ENCODE peak calls at places on chromosomes 13 and 19, in eight cellular contexts. One of them, this sample, is unnamed.

GRCh38 chr13:33245505-33245904 is 40.0 kb downstream of the STARD13 start:
- DNase-seq in activated naive CD4-positive, alpha-beta T cell treated with anti-CD3 and anti-CD28 coated beads, Interleukin-2, amount 10 ng/mL, durations not matched to agents 7 days and 5 days: no peak
- DNase-seq in heart right ventricle: no peak
- DNase-seq in astrocyte: no peak
- DNase-seq in endothelial cell: no peak
- DNase-seq in NCI-H2081: no peak
- DNase-seq in hepatic stellate cell: no peak
- DNase-seq in Right ventricle myocardium superior: no peak
- DNase-seq in this sample: no peak

GRCh38 chr19:35223084-35223790 is 5.3 kb downstream of the FAM187B start:
- DNase-seq in activated naive CD4-positive, alpha-beta T cell treated with anti-CD3 and anti-CD28 coated beads, Interleukin-2, amount 10 ng/mL, durations not matched to agents 7 days and 5 days: no peak
- DNase-seq in heart right ventricle: no peak
- DNase-seq in astrocyte: no peak
- DNase-seq in endothelial cell: no peak
- DNase-seq in NCI-H2081: no peak
- DNase-seq in hepatic stellate cell: no peak
- DNase-seq in Right ventricle myocardium superior: no peak
- DNase-seq in this sample: no peak

GRCh38 chr13:31927219-31927653 is 104.3 kb upstream of the FRY start:
- DNase-seq in activated naive CD4-positive, alpha-beta T cell treated with anti-CD3 and anti-CD28 coated beads, Interleukin-2, amount 10 ng/mL, durations not matched to agents 7 days and 5 days: no peak
- DNase-seq in heart right ventricle: no peak
- DNase-seq in astrocyte: no peak
- DNase-seq in endothelial cell: no peak
- DNase-seq in NCI-H2081: no peak
- DNase-seq in hepatic stellate cell: no peak
- DNase-seq in Right ventricle myocardium superior: no peak
- DNase-seq in this sample: peak; percentile 50

GRCh38 chr19:33394006-33394722 is 20.7 kb downstream of the CEBPG start:
- DNase-seq in activated naive CD4-positive, alpha-beta T cell treated with anti-CD3 and anti-CD28 coated beads, Interleukin-2, amount 10 ng/mL, durations not matched to agents 7 days and 5 days: no peak
- DNase-seq in heart right ventricle: no peak
- DNase-seq in astrocyte: peak; percentile 68
- DNase-seq in endothelial cell: no peak
- DNase-seq in NCI-H2081: no peak
- DNase-seq in hepatic stellate cell: peak; percentile 88
- DNase-seq in Right ventricle myocardium superior: peak; percentile 84
- DNase-seq in this sample: no peak

GRCh38 chr13:52024481-52024880 is at the start of gene UTP14C:
- DNase-seq in activated naive CD4-positive, alpha-beta T cell treated with anti-CD3 and anti-CD28 coated beads, Interleukin-2, amount 10 ng/mL, durations not matched to agents 7 days and 5 days: no peak
- DNase-seq in heart right ventricle: no peak
- DNase-seq in astrocyte: no peak
- DNase-seq in endothelial cell: no peak
- DNase-seq in NCI-H2081: no peak
- DNase-seq in hepatic stellate cell: no peak
- DNase-seq in Right ventricle myocardium superior: no peak
- DNase-seq in this sample: no peak

GRCh38 chr19:16836115-16836905 is 7.1 kb downstream of the SIN3B start:
- DNase-seq in activated naive CD4-positive, alpha-beta T cell treated with anti-CD3 and anti-CD28 coated beads, Interleukin-2, amount 10 ng/mL, durations not matched to agents 7 days and 5 days: no peak
- DNase-seq in heart right ventricle: no peak
- DNase-seq in astrocyte: no peak
- DNase-seq in endothelial cell: no peak
- DNase-seq in NCI-H2081: no peak
- DNase-seq in hepatic stellate cell: no peak
- DNase-seq in Right ventricle myocardium superior: peak; percentile 63
- DNase-seq in this sample: no peak

GRCh38 chr19:16882146-16882545 is 6.7 kb upstream of the F2RL3 start:
- DNase-seq in activated naive CD4-positive, alpha-beta T cell treated with anti-CD3 and anti-CD28 coated beads, Interleukin-2, amount 10 ng/mL, durations not matched to agents 7 days and 5 days: no peak
- DNase-seq in heart right ventricle: no peak
- DNase-seq in astrocyte: no peak
- DNase-seq in endothelial cell: no peak
- DNase-seq in NCI-H2081: no peak
- DNase-seq in hepatic stellate cell: no peak
- DNase-seq in Right ventricle myocardium superior: no peak
- DNase-seq in this sample: no peak

GRCh38 chr13:112774448-112774792 is 84.6 kb downstream of the ATP11A start:
- DNase-seq in activated naive CD4-positive, alpha-beta T cell treated with anti-CD3 and anti-CD28 coated beads, Interleukin-2, amount 10 ng/mL, durations not matched to agents 7 days and 5 days: no peak
- DNase-seq in heart right ventricle: no peak
- DNase-seq in astrocyte: no peak
- DNase-seq in endothelial cell: no peak
- DNase-seq in NCI-H2081: no peak
- DNase-seq in hepatic stellate cell: no peak
- DNase-seq in Right ventricle myocardium superior: no peak
- DNase-seq in this sample: no peak

GRCh38 chr13:23673354-23673753 is 103.1 kb downstream of the TNFRSF19 start:
- DNase-seq in activated naive CD4-positive, alpha-beta T cell treated with anti-CD3 and anti-CD28 coated beads, Interleukin-2, amount 10 ng/mL, durations not matched to agents 7 days and 5 days: no peak
- DNase-seq in heart right ventricle: peak; percentile 49
- DNase-seq in astrocyte: peak; percentile 99
- DNase-seq in endothelial cell: no peak
- DNase-seq in NCI-H2081: no peak
- DNase-seq in hepatic stellate cell: peak; percentile 82
- DNase-seq in Right ventricle myocardium superior: no peak
- DNase-seq in this sample: no peak

GRCh38 chr13:26810095-26810494 is 49.5 kb upstream of the GPR12 start:
- DNase-seq in activated naive CD4-positive, alpha-beta T cell treated with anti-CD3 and anti-CD28 coated beads, Interleukin-2, amount 10 ng/mL, durations not matched to agents 7 days and 5 days: no peak
- DNase-seq in heart right ventricle: no peak
- DNase-seq in astrocyte: no peak
- DNase-seq in endothelial cell: no peak
- DNase-seq in NCI-H2081: no peak
- DNase-seq in hepatic stellate cell: no peak
- DNase-seq in Right ventricle myocardium superior: no peak
- DNase-seq in this sample: no peak

GRCh38 chr19:926595-927043 is 784 bp downstream of the ARID3A start:
- DNase-seq in activated naive CD4-positive, alpha-beta T cell treated with anti-CD3 and anti-CD28 coated beads, Interleukin-2, amount 10 ng/mL, durations not matched to agents 7 days and 5 days: peak; percentile 68
- DNase-seq in heart right ventricle: peak; percentile 63
- DNase-seq in astrocyte: no peak
- DNase-seq in endothelial cell: no peak
- DNase-seq in NCI-H2081: no peak
- DNase-seq in hepatic stellate cell: peak; percentile 66
- DNase-seq in Right ventricle myocardium superior: peak; percentile 87
- DNase-seq in this sample: no peak

GRCh38 chr19:33496496-33496895 is 25.1 kb downstream of the PEPD start:
- DNase-seq in activated naive CD4-positive, alpha-beta T cell treated with anti-CD3 and anti-CD28 coated beads, Interleukin-2, amount 10 ng/mL, durations not matched to agents 7 days and 5 days: no peak
- DNase-seq in heart right ventricle: no peak
- DNase-seq in astrocyte: no peak
- DNase-seq in endothelial cell: no peak
- DNase-seq in NCI-H2081: no peak
- DNase-seq in hepatic stellate cell: no peak
- DNase-seq in Right ventricle myocardium superior: no peak
- DNase-seq in this sample: no peak

GRCh38 chr19:3346677-3347353 is 19.6 kb upstream of the NFIC start:
- DNase-seq in activated naive CD4-positive, alpha-beta T cell treated with anti-CD3 and anti-CD28 coated beads, Interleukin-2, amount 10 ng/mL, durations not matched to agents 7 days and 5 days: no peak
- DNase-seq in heart right ventricle: peak; percentile 69
- DNase-seq in astrocyte: no peak
- DNase-seq in endothelial cell: no peak
- DNase-seq in NCI-H2081: no peak
- DNase-seq in hepatic stellate cell: peak; percentile 77
- DNase-seq in Right ventricle myocardium superior: peak; percentile 87
- DNase-seq in this sample: no peak

This sample was measured in LNCaP clone FGC.